ENCODE peak calls at places on chromosomes 7 and 10, in nine cellular contexts. U is fibroblast of the conjunctiva, R is B cell, Y is NCI-H1092 treated with DMSO at 0.1 percent for 48 hours, B is testis, A is adipocyte, S is A172, H is GM23248, G is fibroblast of pulmonary artery. E is an unnamed sample.

GRCh38 chr7:122487131-122487530 is 182.6 kb upstream of the FEZF1 start:
- DNase-seq in A (peak; percentile 34), B (no peak), H (peak; percentile 2), R (no peak), U (no peak), Y (no peak), S (peak; percentile 13), G (peak; percentile 4), E (no peak)

GRCh38 chr10:23516530-23516929 is 77.7 kb downstream of the OTUD1 start:
- DNase-seq in H (peak; percentile 65), S (peak; percentile 56), R (no peak), U (peak; percentile 0), Y (no peak), A (peak; percentile 54), B (no peak), G (peak; percentile 35), E (peak; percentile 41)

GRCh38 chr10:118592675-118593330 is 2.6 kb downstream of the PRLHR start:
- DNase-seq in B (no peak), Y (peak; percentile 80), G (no peak), R (no peak), H (no peak), S (no peak), U (no peak), A (no peak), E (no peak)

GRCh38 chr10:71086439-71087080 is 125.8 kb upstream of the UNC5B start:
- DNase-seq in Y (no peak), R (no peak), S (no peak), G (no peak), H (no peak), A (no peak), B (no peak), U (no peak), E (no peak)

GRCh38 chr7:12139421-12139820 is 71.7 kb upstream of the TMEM106B start:
- DNase-seq in Y (no peak), R (no peak), H (peak; percentile 1), S (peak; percentile 78), U (no peak), A (no peak), B (no peak), G (no peak), E (peak; percentile 24)

GRCh38 chr7:144391823-144392255 is 11.7 kb downstream of the NOBOX start:
- DNase-seq in G (peak; percentile 81), Y (peak; percentile 49), B (no peak), R (peak; percentile 62), A (peak; percentile 87), H (peak; percentile 79), S (peak; percentile 35), U (peak; percentile 46), E (peak; percentile 58)

GRCh38 chr7:54988516-54988915 is 30.3 kb upstream of the EGFR start:
- DNase-seq in Y (no peak), G (no peak), S (no peak), U (no peak), H (no peak), R (no peak), B (no peak), A (no peak), E (no peak)

GRCh38 chr7:156224441-156225225 is 412.4 kb upstream of the SHH start:
- DNase-seq in H (no peak), Y (no peak), A (no peak), B (no peak), R (no peak), S (no peak), U (no peak), G (no peak), E (no peak)

GRCh38 chr7:46544396-46545008 is 623.4 kb upstream of the IGFBP3 start:
- DNase-seq in A (peak; percentile 81), U (peak; percentile 84), B (no peak), G (peak; percentile 87), H (peak; percentile 90), R (no peak), S (peak; percentile 75), Y (no peak), E (peak; percentile 75)

GRCh38 chr10:60827791-60828488 is 49.7 kb downstream of the CDK1 start:
- DNase-seq in A (peak; percentile 42), U (no peak), R (no peak), B (no peak), G (peak; percentile 96), S (peak; percentile 96), H (peak; percentile 68), Y (no peak), E (peak; percentile 45)

GRCh38 chr7:118369987-118370386 is 145.5 kb downstream of the ANKRD7 start:
- DNase-seq in S (no peak), R (no peak), Y (no peak), G (no peak), A (no peak), B (no peak), U (no peak), H (no peak), E (no peak)

GRCh38 chr7:92404170-92404614 is 43.1 kb upstream of the GATAD1 start:
- DNase-seq in H (no peak), A (no peak), U (no peak), G (peak; percentile 10), S (no peak), R (no peak), B (no peak), Y (no peak), E (no peak)

GRCh38 chr7:33589911-33590310 is 315.4 kb upstream of the BMPER start:
- DNase-seq in A (no peak), H (no peak), U (no peak), R (no peak), S (no peak), B (no peak), Y (no peak), G (no peak), E (no peak)

GRCh38 chr10:91562839-91563581 is 69.9 kb downstream of the PPP1R3C start:
- DNase-seq in A (no peak), U (no peak), B (no peak), S (no peak), G (no peak), Y (no peak), R (no peak), H (no peak), E (no peak)

GRCh38 chr10:70053212-70053895 is 708 bp downstream of the MACROH2A2 start:
- DNase-seq in B (no peak), R (no peak), H (peak; percentile 49), S (no peak), A (peak; percentile 70), G (no peak), U (no peak), Y (peak; percentile 8), E (peak; percentile 29)

GRCh38 chr10:14879055-14879800 is 562 bp downstream of the SUV39H2 start:
- DNase-seq in B (peak; percentile 35), U (no peak), Y (peak; percentile 24), R (peak; percentile 63), S (peak; percentile 14), H (peak; percentile 66), A (peak; percentile 69), G (no peak), E (peak; percentile 35)

GRCh38 chr10:13633689-13634088 is 46.9 kb downstream of the PRPF18 start:
- DNase-seq in U (peak; percentile 89), G (peak; percentile 90), A (no peak), Y (no peak), B (no peak), H (no peak), S (no peak), R (no peak), E (no peak)

GRCh38 chr10:61335359-61335758 is 117.8 kb downstream of the TMEM26 start:
- DNase-seq in H (no peak), Y (no peak), G (no peak), R (no peak), U (no peak), A (no peak), S (no peak), B (no peak), E (no peak)

GRCh38 chr7:131336956-131337355 is 9.3 kb downstream of the MKLN1 start:
- DNase-seq in G (peak; percentile 37), B (no peak), A (peak; percentile 38), S (peak; percentile 11), H (peak; percentile 54), Y (no peak), U (no peak), R (no peak), E (peak; percentile 29)

GRCh38 chr10:34959321-34959720 is 130.8 kb downstream of the CUL2 start:
- DNase-seq in H (no peak), G (no peak), Y (no peak), S (no peak), R (no peak), B (no peak), A (no peak), U (no peak), E (no peak)

E was measured in epithelial cell of esophagus.